ENCODE peak calls at places on chromosomes 3 and 15, in nine cellular contexts. H is HT-29; O is endothelial cell; Z is T follicular helper cell; C is Kasumi-1; G is transverse colon; K is activated CD8-positive, alpha-beta memory T cell treated with anti-CD3 and anti-CD28 coated beads, Interleukin-2, amount 50 U/mL, for 48 hours; J is AG09319; B is mesothelial cell of epicardium. I is an unnamed sample.

GRCh38 chr3:119810018-119810435 is 28.1 kb downstream of the NR1I2 start:
- DNase-seq in H (no peak), O (no peak), Z (peak), C (no peak), G (peak), K (peak), J (no peak), B (no peak), I (peak)

GRCh38 chr3:142077859-142078500 is 71.4 kb downstream of the TFDP2 start:
- DNase-seq in H (no peak), O (no peak), Z (no peak), C (no peak), G (no peak), K (no peak), J (no peak), B (no peak), I (no peak)

GRCh38 chr3:42130329-42131070 is 39.3 kb downstream of the TRAK1 start:
- DNase-seq in H (peak), O (no peak), Z (no peak), C (no peak), G (peak), K (no peak), J (no peak), B (no peak), I (no peak)

GRCh38 chr3:10558726-10559125 is 53.3 kb upstream of the ATP2B2 start:
- DNase-seq in H (no peak), O (no peak), Z (no peak), C (no peak), G (no peak), K (no peak), J (no peak), B (no peak), I (no peak)

GRCh38 chr15:82146558-82146957 is 100.7 kb upstream of the MEX3B start:
- DNase-seq in H (no peak), O (no peak), Z (no peak), C (no peak), G (no peak), K (no peak), J (no peak), B (no peak), I (no peak)

GRCh38 chr15:38758001-38758400 is 193.4 kb upstream of the RASGRP1 start:
- DNase-seq in H (no peak), O (no peak), Z (no peak), C (no peak), G (no peak), K (no peak), J (peak), B (no peak), I (no peak)

GRCh38 chr15:31440754-31441298 is 114.2 kb downstream of the KLF13 start:
- DNase-seq in H (no peak), O (peak), Z (no peak), C (no peak), G (peak), K (peak), J (no peak), B (no peak), I (no peak)

GRCh38 chr3:37024092-37024491 is 30.8 kb downstream of the MLH1 start:
- DNase-seq in H (peak), O (no peak), Z (no peak), C (peak), G (no peak), K (no peak), J (no peak), B (no peak), I (no peak)

GRCh38 chr15:28921336-28921735 is 35.6 kb downstream of the APBA2 start:
- DNase-seq in H (no peak), O (no peak), Z (no peak), C (no peak), G (no peak), K (no peak), J (no peak), B (no peak), I (no peak)

GRCh38 chr3:146589899-146590508 is 15.1 kb downstream of the PLSCR5 start:
- DNase-seq in H (peak), O (peak), Z (peak), C (peak), G (peak), K (no peak), J (peak), B (no peak), I (no peak)

GRCh38 chr3:139111392-139112229 is 66.9 kb upstream of the PRR23C start:
- DNase-seq in H (peak), O (peak), Z (peak), C (peak), G (peak), K (peak), J (no peak), B (peak), I (no peak)

GRCh38 chr3:16521580-16521941 is 8.1 kb upstream of the RFTN1 start:
- DNase-seq in H (no peak), O (no peak), Z (no peak), C (no peak), G (no peak), K (no peak), J (no peak), B (no peak), I (no peak)

GRCh38 chr15:25508369-25509002 is 69.7 kb upstream of the UBE3A start:
- DNase-seq in H (peak), O (no peak), Z (no peak), C (no peak), G (no peak), K (no peak), J (peak), B (no peak), I (no peak)

GRCh38 chr15:79635897-79636596 is 203.9 kb downstream of the MINAR1 start:
- DNase-seq in H (no peak), O (no peak), Z (no peak), C (no peak), G (no peak), K (no peak), J (no peak), B (no peak), I (no peak)

GRCh38 chr15:70197318-70197944 is 99.7 kb upstream of the TLE3 start:
- DNase-seq in H (no peak), O (no peak), Z (no peak), C (no peak), G (no peak), K (no peak), J (no peak), B (no peak), I (no peak)

GRCh38 chr3:194537732-194538247 is 51.0 kb upstream of the ATP13A3 start:
- DNase-seq in H (peak), O (no peak), Z (no peak), C (no peak), G (peak), K (no peak), J (no peak), B (no peak), I (no peak)

GRCh38 chr3:67075295-67075694 is 77.2 kb downstream of the KBTBD8 start:
- DNase-seq in H (no peak), O (no peak), Z (no peak), C (no peak), G (no peak), K (no peak), J (no peak), B (no peak), I (no peak)

GRCh38 chr3:178152010-178152409 is 384.2 kb upstream of the KCNMB2 start:
- DNase-seq in H (no peak), O (no peak), Z (no peak), C (peak), G (no peak), K (no peak), J (no peak), B (no peak), I (no peak)

GRCh38 chr3:54176106-54176505 is 53.8 kb downstream of the CACNA2D3 start:
- DNase-seq in H (no peak), O (no peak), Z (no peak), C (no peak), G (no peak), K (no peak), J (no peak), B (no peak), I (no peak)

GRCh38 chr3:149131594-149131993 is 2.2 kb downstream of the HPS3 start:
- DNase-seq in H (no peak), O (no peak), Z (no peak), C (no peak), G (no peak), K (no peak), J (no peak), B (no peak), I (no peak)

GRCh38 chr3:126117786-126118185 is 33.9 kb upstream of the SLC41A3 start:
- DNase-seq in H (no peak), O (no peak), Z (no peak), C (no peak), G (peak), K (peak), J (no peak), B (no peak), I (no peak)

GRCh38 chr15:88621789-88622604 is 857 bp downstream of the AEN start:
- DNase-seq in H (peak), O (no peak), Z (peak), C (peak), G (peak), K (no peak), J (no peak), B (no peak), I (peak)

GRCh38 chr15:39624806-39625205 is 43.9 kb downstream of the THBS1 start:
- DNase-seq in H (peak), O (no peak), Z (peak), C (no peak), G (peak), K (peak), J (peak), B (no peak), I (peak)

GRCh38 chr15:37517106-37517505 is 416.8 kb upstream of the MEIS2 start:
- DNase-seq in H (no peak), O (no peak), Z (no peak), C (no peak), G (no peak), K (no peak), J (no peak), B (no peak), I (no peak)

GRCh38 chr15:101827257-101827656 is 15.3 kb downstream of the OR4F15 start:
- DNase-seq in H (no peak), O (no peak), Z (no peak), C (no peak), G (no peak), K (no peak), J (peak), B (no peak), I (no peak)

GRCh38 chr3:114758828-114759709 is 388.0 kb downstream of the ZBTB20 start:
- DNase-seq in H (no peak), O (no peak), Z (no peak), C (no peak), G (no peak), K (no peak), J (peak), B (no peak), I (no peak)

GRCh38 chr15:38012894-38013293 is 78.5 kb downstream of the TMCO5A start:
- DNase-seq in H (peak), O (no peak), Z (no peak), C (no peak), G (no peak), K (no peak), J (no peak), B (no peak), I (no peak)

GRCh38 chr3:174208161-174208560 is 651.0 kb upstream of the NAALADL2 start:
- DNase-seq in H (no peak), O (no peak), Z (no peak), C (no peak), G (no peak), K (no peak), J (no peak), B (no peak), I (no peak)

GRCh38 chr3:171376125-171376947 is 83.9 kb downstream of the TNIK start:
- DNase-seq in H (no peak), O (no peak), Z (no peak), C (peak), G (no peak), K (no peak), J (no peak), B (no peak), I (no peak)

GRCh38 chr3:126261037-126261436 is 80.7 kb upstream of the ALDH1L1 start:
- DNase-seq in H (no peak), O (no peak), Z (no peak), C (peak), G (peak), K (no peak), J (peak), B (no peak), I (no peak)

GRCh38 chr15:58070801-58071418 is 5.4 kb upstream of the ALDH1A2 start:
- DNase-seq in H (peak), O (peak), Z (no peak), C (peak), G (peak), K (peak), J (peak), B (peak), I (no peak)

GRCh38 chr3:196996454-196997265 is 28.0 kb upstream of the PIGZ start:
- DNase-seq in H (no peak), O (no peak), Z (no peak), C (no peak), G (no peak), K (no peak), J (no peak), B (no peak), I (no peak)

GRCh38 chr3:42660898-42661297 is 7.4 kb downstream of the ZBTB47 start:
- DNase-seq in H (no peak), O (no peak), Z (no peak), C (no peak), G (no peak), K (peak), J (no peak), B (no peak), I (no peak)

GRCh38 chr3:194879126-194879887 is 193.6 kb downstream of the FAM43A start:
- DNase-seq in H (no peak), O (no peak), Z (no peak), C (peak), G (peak), K (no peak), J (no peak), B (no peak), I (no peak)